ENCODE peak calls at places on chromosomes 11 and 22, in six cellular contexts. Q, E, A, Z, W and S are unnamed samples.

GRCh38 chr11:12175694-12176241 is 65.4 kb downstream of the MICAL2 start:
- DNase-seq in Q (no peak), E (peak), A (no peak), Z (no peak), W (peak), S (no peak)

GRCh38 chr22:50705851-50706351 is 32.1 kb upstream of the ACR start:
- DNase-seq in Q (peak), E (no peak), A (no peak), Z (no peak), W (no peak), S (no peak)

GRCh38 chr11:93481696-93482095 is 61.5 kb downstream of the SMCO4 start:
- DNase-seq in Q (no peak), E (no peak), A (no peak), Z (no peak), W (no peak), S (no peak)

GRCh38 chr22:50435701-50436115 is 39.1 kb downstream of the SBF1 start:
- DNase-seq in Q (no peak), E (no peak), A (no peak), Z (no peak), W (no peak), S (no peak)

GRCh38 chr22:41782316-41782715 is 18.2 kb upstream of the CCDC134 start:
- DNase-seq in Q (no peak), E (no peak), A (no peak), Z (no peak), W (no peak), S (no peak)

GRCh38 chr11:36253238-36253637 is 36.0 kb downstream of the COMMD9 start:
- DNase-seq in Q (no peak), E (no peak), A (no peak), Z (no peak), W (no peak), S (no peak)

GRCh38 chr11:27718853-27719574 is 18.8 kb upstream of the BDNF start:
- DNase-seq in Q (no peak), E (peak), A (no peak), Z (no peak), W (peak), S (no peak)

GRCh38 chr11:129932385-129933067 is 37.1 kb upstream of the NFRKB start:
- DNase-seq in Q (no peak), E (no peak), A (no peak), Z (no peak), W (no peak), S (no peak)

GRCh38 chr11:22203281-22203680 is 10.4 kb downstream of the ANO5 start:
- DNase-seq in Q (no peak), E (no peak), A (no peak), Z (no peak), W (no peak), S (no peak)

GRCh38 chr11:17206448-17206847 is 1.3 kb downstream of the PIK3C2A start:
- DNase-seq in Q (no peak), E (no peak), A (no peak), Z (no peak), W (no peak), S (no peak)

DNA sequence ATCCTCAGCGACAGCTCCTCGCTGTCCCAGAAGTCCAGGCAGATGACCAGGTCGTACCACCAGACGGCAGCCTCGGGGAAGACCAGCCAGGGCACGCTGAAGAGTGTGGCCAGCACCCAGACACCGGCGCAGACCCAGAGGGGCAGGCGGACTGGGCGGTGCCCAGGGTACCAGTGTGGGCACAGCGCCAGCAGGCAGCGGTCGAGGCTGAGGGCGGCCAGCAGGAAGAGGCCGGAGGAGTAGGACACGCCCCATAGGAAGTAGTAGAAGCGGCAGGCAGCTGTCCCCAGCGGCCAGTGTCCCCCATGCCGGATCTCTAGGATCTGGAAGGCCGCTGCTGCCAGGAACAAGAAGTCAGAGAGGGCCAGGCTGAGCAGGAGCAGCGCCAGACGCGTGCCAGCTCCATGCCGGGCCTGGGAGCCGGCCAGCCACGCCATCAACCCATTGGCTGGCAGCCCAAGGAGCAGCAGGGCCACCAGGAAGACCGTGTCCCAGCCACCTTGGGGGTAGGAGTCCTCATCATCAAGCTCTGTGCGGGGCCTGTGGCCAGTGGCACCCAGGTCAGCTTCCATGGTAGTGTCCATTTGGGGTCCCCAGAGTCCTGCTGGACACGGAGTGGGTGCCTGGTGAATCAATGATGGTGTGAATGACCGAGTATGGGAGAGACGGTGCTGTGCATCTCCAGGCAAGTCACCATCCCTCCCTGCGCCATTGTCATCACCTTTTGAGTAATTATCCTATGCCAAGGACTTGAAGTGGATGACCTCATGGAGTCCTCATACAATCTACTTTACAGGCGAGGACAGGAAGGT is at the start of gene GPR152:
- DNase-seq in Q (peak), E (no peak), A (no peak), Z (no peak), W (no peak), S (peak)
- TF ChIP-seq POLR2A in Q (no peak), E (no peak), A (no peak), Z (no peak), W (no peak), S (no peak)

GRCh38 chr22:21918466-21919185 is 34.0 kb downstream of the PPM1F start:
- DNase-seq in Q (no peak), E (no peak), A (no peak), Z (no peak), W (no peak), S (no peak)

GRCh38 chr22:21915624-21916308 is 36.9 kb downstream of the PPM1F start:
- DNase-seq in Q (no peak), E (no peak), A (no peak), Z (no peak), W (no peak), S (no peak)

GRCh38 chr22:21917206-21917958 is 35.3 kb downstream of the PPM1F start:
- DNase-seq in Q (no peak), E (no peak), A (no peak), Z (no peak), W (no peak), S (no peak)

GRCh38 chr22:21917959-21918261 is 34.7 kb downstream of the PPM1F start:
- DNase-seq in Q (no peak), E (no peak), A (no peak), Z (no peak), W (no peak), S (no peak)

GRCh38 chr22:21916309-21916918 is 36.2 kb downstream of the PPM1F start:
- DNase-seq in Q (no peak), E (no peak), A (no peak), Z (no peak), W (no peak), S (no peak)
- TF ChIP-seq POLR2A in Q (no peak), E (no peak), A (no peak), Z (no peak), W (no peak), S (no peak)

GRCh38 chr11:3060436-3061025 is 3.3 kb upstream of the CARS1 start:
- DNase-seq in Q (no peak), E (no peak), A (no peak), Z (no peak), W (no peak), S (peak)

GRCh38 chr11:3058753-3059664 is 1.8 kb upstream of the CARS1 start:
- DNase-seq in Q (no peak), E (no peak), A (no peak), Z (peak), W (peak), S (no peak)

GRCh38 chr11:3056296-3057068 is 741 bp downstream of the CARS1 start:
- DNase-seq in Q (no peak), E (no peak), A (no peak), Z (peak), W (no peak), S (no peak)

GRCh38 chr11:3055881-3056280 is 1.3 kb downstream of the CARS1 start:
- DNase-seq in Q (no peak), E (no peak), A (no peak), Z (peak), W (no peak), S (no peak)

GRCh38 chr11:3057069-3057963 is at the start of gene CARS1:
- DNase-seq in Q (peak), E (peak), A (peak), Z (peak), W (peak), S (peak)
- TF ChIP-seq POLR2A in Q (no peak), E (peak), A (peak), Z (peak), W (peak), S (peak)

GRCh38 chr11:65156926-65157325 is 13.1 kb upstream of the SPDYC start:
- DNase-seq in Q (no peak), E (no peak), A (no peak), Z (no peak), W (no peak), S (no peak)
- TF ChIP-seq POLR2A in Q (no peak), E (no peak), A (no peak), Z (no peak), W (no peak), S (no peak)